ENCODE peak calls at places on chromosome 18, in five cellular contexts. V is lower leg skin, N is astrocyte of the spinal cord, J is AG04450, G is psoas muscle. Q is an unnamed sample.

GRCh38 chr18:3664563-3665178 is 214.7 kb downstream of the TGIF1 start:
- DNase-seq in V (no peak), J (no peak), G (no peak), N (peak; percentile 20), Q (no peak)

GRCh38 chr18:54805571-54806334 is 22.5 kb upstream of the RAB27B start:
- DNase-seq in N (peak; percentile 91), G (no peak), J (peak; percentile 32), V (no peak), Q (peak; percentile 25)

GRCh38 chr18:56269958-56270357 is 368.4 kb downstream of the TXNL1 start:
- DNase-seq in N (no peak), G (no peak), J (no peak), V (no peak), Q (no peak)

GRCh38 chr18:46716827-46717226 is 40.0 kb downstream of the ST8SIA5 start:
- DNase-seq in G (no peak), V (no peak), N (no peak), J (no peak), Q (no peak)

GRCh38 chr18:67845035-67845434 is 328.5 kb upstream of the DSEL start:
- DNase-seq in N (no peak), G (no peak), J (no peak), V (no peak), Q (no peak)

GRCh38 chr18:63407734-63408133 is 14.5 kb downstream of the VPS4B start:
- DNase-seq in J (no peak), V (no peak), N (no peak), G (no peak), Q (no peak)

GRCh38 chr18:5640939-5641338 is 97.1 kb upstream of the EPB41L3 start:
- DNase-seq in J (no peak), G (no peak), N (no peak), V (no peak), Q (no peak)

GRCh38 chr18:65091737-65092329 is 659.0 kb upstream of the CDH7 start:
- DNase-seq in V (no peak), G (no peak), N (peak; percentile 18), J (no peak), Q (no peak)

GRCh38 chr18:80243204-80243603 is 4.1 kb downstream of the PARD6G start:
- DNase-seq in V (peak; percentile 53), N (no peak), G (no peak), J (no peak), Q (no peak)

GRCh38 chr18:80115035-80115434 is 6.0 kb downstream of the ADNP2 start:
- DNase-seq in G (no peak), V (no peak), J (no peak), N (no peak), Q (no peak)

GRCh38 chr18:59143441-59143840 is 3.8 kb downstream of the SEC11C start:
- DNase-seq in V (no peak), N (no peak), G (no peak), J (no peak), Q (no peak)

GRCh38 chr18:22493940-22494339 is 76.2 kb upstream of the CTAGE1 start:
- DNase-seq in J (no peak), V (no peak), G (no peak), N (no peak), Q (no peak)

GRCh38 chr18:35024196-35024595 is 17.0 kb upstream of the MAPRE2 start:
- DNase-seq in G (no peak), J (no peak), N (no peak), V (no peak), Q (no peak)

GRCh38 chr18:10892801-10893595 is 256.4 kb downstream of the PIEZO2 start:
- DNase-seq in N (no peak), V (no peak), J (no peak), G (no peak), Q (no peak)

GRCh38 chr18:55079481-55080350 is 120.5 kb upstream of the CCDC68 start:
- DNase-seq in V (no peak), J (no peak), G (no peak), N (peak; percentile 42), Q (no peak)

GRCh38 chr18:8614875-8615274 is 5.6 kb downstream of the RAB12 start:
- DNase-seq in N (no peak), G (no peak), J (no peak), V (no peak), Q (no peak)

GRCh38 chr18:79982736-79983135 is 5.6 kb downstream of the TXNL4A start:
- DNase-seq in V (no peak), N (no peak), G (no peak), J (no peak), Q (no peak)

GRCh38 chr18:34767601-34768027 is 57.5 kb downstream of the DTNA start:
- DNase-seq in J (peak; percentile 77), V (no peak), N (peak; percentile 88), G (no peak), Q (no peak)

GRCh38 chr18:49628119-49628518 is 66.3 kb downstream of the LIPG start:
- DNase-seq in J (no peak), N (no peak), V (no peak), G (no peak), Q (no peak)

GRCh38 chr18:5710676-5711075 is 166.9 kb upstream of the EPB41L3 start:
- DNase-seq in J (no peak), N (no peak), G (no peak), V (no peak), Q (no peak)

GRCh38 chr18:59870623-59871130 is 29.1 kb upstream of the PMAIP1 start:
- DNase-seq in G (no peak), N (peak; percentile 8), J (no peak), V (no peak), Q (no peak)

GRCh38 chr18:57644540-57644939 is 22.9 kb upstream of the NARS1 start:
- DNase-seq in V (no peak), G (no peak), N (peak; percentile 44), J (no peak), Q (no peak)

GRCh38 chr18:54060343-54061005 is 164.0 kb downstream of the MBD2 start:
- DNase-seq in G (no peak), V (no peak), J (no peak), N (no peak), Q (no peak)

GRCh38 chr18:58447342-58448190 is 181.3 kb downstream of the ALPK2 start:
- DNase-seq in N (peak; percentile 37), G (no peak), J (no peak), V (no peak), Q (no peak)

GRCh38 chr18:21450913-21451312 is 149.6 kb downstream of the ESCO1 start:
- DNase-seq in N (peak; percentile 37), J (no peak), V (no peak), G (no peak), Q (no peak)

GRCh38 chr18:70363861-70364260 is 75.0 kb downstream of the SOCS6 start:
- DNase-seq in N (no peak), J (no peak), G (no peak), V (no peak), Q (no peak)

GRCh38 chr18:52903858-52904257 is 563.9 kb downstream of the DCC start:
- DNase-seq in J (no peak), V (no peak), G (no peak), N (peak; percentile 5), Q (no peak)

DNA sequence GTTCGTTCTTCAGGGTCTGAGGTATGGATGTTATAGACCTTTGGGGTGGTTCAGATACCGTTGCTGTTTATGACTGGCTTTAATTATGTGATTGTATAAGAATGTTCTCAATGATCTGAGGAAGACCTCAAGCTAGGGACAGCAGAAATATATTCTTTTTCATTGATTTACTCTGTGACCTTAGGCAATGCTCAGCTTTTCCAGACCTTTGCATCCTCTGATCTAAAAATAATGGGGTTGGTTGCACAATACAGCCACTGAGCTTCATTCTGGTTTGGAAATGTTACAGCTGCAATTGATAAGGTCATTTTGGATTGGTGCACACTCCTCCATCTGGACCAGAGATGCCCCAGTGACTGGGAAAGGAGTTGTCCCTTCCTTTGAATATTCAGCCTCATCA is 17.2 kb upstream of the CABYR start:
- DNase-seq in J (no peak), V (no peak), N (no peak), G (no peak), Q (no peak)
- TF ChIP-seq CTCF in J (no peak), V (no peak), N (no peak), G (no peak), Q (no peak)

GRCh38 chr18:77526962-77527361 is 277.3 kb downstream of the GALR1 start:
- DNase-seq in V (no peak), N (no peak), J (no peak), G (no peak), Q (no peak)

GRCh38 chr18:77528877-77529276 is 279.2 kb downstream of the GALR1 start:
- DNase-seq in V (no peak), J (no peak), N (no peak), G (no peak), Q (no peak)

GRCh38 chr18:77524909-77525308 is 275.3 kb downstream of the GALR1 start:
- DNase-seq in J (no peak), G (no peak), V (no peak), N (no peak), Q (no peak)

GRCh38 chr18:77529492-77529891 is 279.8 kb downstream of the GALR1 start:
- DNase-seq in G (no peak), V (no peak), N (no peak), J (no peak), Q (no peak)

DNA sequence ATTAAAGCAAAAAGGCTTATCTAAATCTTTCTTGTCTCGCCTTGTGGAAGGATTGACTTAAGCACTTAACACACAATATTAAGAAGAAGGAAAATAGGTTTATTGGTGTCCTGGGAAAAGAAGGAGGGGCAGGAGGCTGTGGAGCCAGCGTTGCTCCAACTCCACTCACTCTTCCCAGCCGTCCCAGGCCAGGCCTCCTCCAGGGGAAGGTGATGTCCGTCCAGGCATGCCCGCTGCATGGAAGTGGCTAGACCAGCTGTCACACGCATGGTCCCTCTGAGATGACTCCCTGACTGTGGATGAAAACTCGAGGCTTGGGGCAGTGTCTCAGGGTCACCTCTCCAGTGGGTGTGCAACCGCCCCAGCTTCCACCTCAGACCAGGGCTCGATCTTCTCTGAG is 281.1 kb downstream of the GALR1 start:
- DNase-seq in G (no peak), J (no peak), N (no peak), V (no peak), Q (no peak)
- H3K4me3 ChIP-seq in G (no peak overlapping the region), J (no peak overlapping the region), N (no peak overlapping the region), V (no peak overlapping the region), Q (no peak overlapping the region)

DNA sequence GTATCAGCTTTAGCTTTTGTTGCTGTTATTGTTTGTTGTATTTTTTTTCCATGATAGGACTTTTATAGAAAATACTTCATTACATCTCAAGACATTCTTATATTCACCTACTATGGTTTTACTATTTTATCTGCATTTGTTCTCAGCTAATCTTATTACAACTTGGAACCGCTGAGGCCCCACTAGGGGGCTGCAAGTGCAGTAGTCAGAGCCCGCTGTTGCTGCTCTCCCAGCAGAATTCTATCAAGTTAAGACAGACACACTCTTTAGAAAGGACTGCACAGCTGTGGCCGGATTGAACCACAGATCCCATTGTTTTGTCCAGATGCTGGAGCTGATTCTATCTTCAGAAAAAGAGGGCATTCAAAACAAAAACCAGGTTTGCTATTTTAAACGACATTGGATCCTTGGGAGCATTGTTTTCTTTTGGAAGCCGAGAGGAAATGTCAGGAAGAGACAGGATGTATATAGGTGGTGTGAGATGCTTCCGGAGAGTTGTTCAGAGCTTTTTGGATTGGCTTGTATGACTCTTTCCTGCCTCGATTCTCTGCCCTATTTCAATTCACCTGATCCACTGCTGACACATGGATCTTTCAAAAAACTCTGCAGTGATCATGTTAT is 105.7 kb upstream of the GAREM1 start:
- DNase-seq in G (no peak), N (peak; percentile 33), J (no peak), V (no peak), Q (no peak)
- TF ChIP-seq CTCF in G (no peak), N (peak; percentile 63), J (peak; percentile 48), V (no peak), Q (peak; percentile 28)

DNA sequence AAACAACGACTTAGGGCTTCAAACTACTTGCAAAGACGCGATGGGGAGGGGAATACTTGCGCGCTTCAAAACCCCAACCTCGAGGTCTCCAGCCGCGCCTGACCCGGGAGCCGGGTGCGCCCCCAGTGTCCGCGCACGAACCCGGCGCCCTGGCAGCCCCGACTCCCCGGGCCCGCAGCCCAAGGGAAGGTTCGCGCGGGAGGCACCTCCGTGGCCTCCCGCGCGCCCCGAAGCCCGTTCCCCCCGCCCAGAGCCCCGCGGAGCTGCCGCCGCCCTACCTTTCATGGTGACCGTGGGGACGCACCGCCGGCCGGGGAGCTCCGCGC is 308 bp downstream of the COLEC12 start:
- DNase-seq in V (no peak), J (no peak), G (peak; percentile 33), N (peak; percentile 53), Q (no peak)
- H3K4me3 ChIP-seq in V (peak overlapping the region; percentile 33), J (peak overlapping the region; percentile 64), G (peak overlapping the region; percentile 58), N (peak overlapping the region; percentile 59), Q (peak overlapping the region; percentile 61)